ENCODE peak calls at places on chromosomes 11 and 22, in eight cellular contexts. One of them, this sample, is unnamed.

GRCh38 chr22:35393116-35394010 is 6.6 kb upstream of the MCM5 start:
- DNase-seq in MM.1S: no peak
- DNase-seq in stimulated activated CD4-positive, alpha-beta T cell treated with anti-CD3 and anti-CD28 coated beads, Interleukin-15, amount 100 ng/mL, for 1 hour: no peak
- DNase-seq in endothelial cell: no peak
- DNase-seq in AG10803: no peak
- DNase-seq in pancreas: no peak
- DNase-seq in stimulated activated CD8-positive, alpha-beta memory T cell treated with anti-CD3 and anti-CD28 coated beads, Interleukin-4, amount 100 ng/mL, for 1 hour: no peak
- DNase-seq in epithelial cell of esophagus: no peak
- DNase-seq in this sample: no peak

GRCh38 chr11:135022430-135022829 is 610.4 kb upstream of the B3GAT1 start:
- DNase-seq in pancreas: no peak
- DNase-seq in stimulated activated CD4-positive, alpha-beta T cell treated with anti-CD3 and anti-CD28 coated beads, Interleukin-15, amount 100 ng/mL, for 1 hour: no peak
- DNase-seq in stimulated activated CD8-positive, alpha-beta memory T cell treated with anti-CD3 and anti-CD28 coated beads, Interleukin-4, amount 100 ng/mL, for 1 hour: no peak
- DNase-seq in MM.1S: no peak
- DNase-seq in epithelial cell of esophagus: no peak
- DNase-seq in endothelial cell: no peak
- DNase-seq in AG10803: no peak
- DNase-seq in this sample: no peak

GRCh38 chr11:1778141-1778911 is 14.6 kb upstream of the CTSD start:
- DNase-seq in endothelial cell: no peak
- DNase-seq in AG10803: no peak
- DNase-seq in pancreas: peak
- DNase-seq in epithelial cell of esophagus: no peak
- DNase-seq in stimulated activated CD4-positive, alpha-beta T cell treated with anti-CD3 and anti-CD28 coated beads, Interleukin-15, amount 100 ng/mL, for 1 hour: no peak
- DNase-seq in stimulated activated CD8-positive, alpha-beta memory T cell treated with anti-CD3 and anti-CD28 coated beads, Interleukin-4, amount 100 ng/mL, for 1 hour: no peak
- DNase-seq in MM.1S: no peak
- DNase-seq in this sample: no peak

GRCh38 chr11:32056445-32056844 is 34.4 kb upstream of the RCN1 start:
- DNase-seq in stimulated activated CD8-positive, alpha-beta memory T cell treated with anti-CD3 and anti-CD28 coated beads, Interleukin-4, amount 100 ng/mL, for 1 hour: no peak
- DNase-seq in pancreas: no peak
- DNase-seq in AG10803: peak
- DNase-seq in MM.1S: no peak
- DNase-seq in stimulated activated CD4-positive, alpha-beta T cell treated with anti-CD3 and anti-CD28 coated beads, Interleukin-15, amount 100 ng/mL, for 1 hour: no peak
- DNase-seq in epithelial cell of esophagus: no peak
- DNase-seq in endothelial cell: no peak
- DNase-seq in this sample: no peak

GRCh38 chr22:37032535-37033460 is 13.3 kb downstream of the MPST start:
- DNase-seq in stimulated activated CD8-positive, alpha-beta memory T cell treated with anti-CD3 and anti-CD28 coated beads, Interleukin-4, amount 100 ng/mL, for 1 hour: no peak
- DNase-seq in endothelial cell: no peak
- DNase-seq in stimulated activated CD4-positive, alpha-beta T cell treated with anti-CD3 and anti-CD28 coated beads, Interleukin-15, amount 100 ng/mL, for 1 hour: no peak
- DNase-seq in AG10803: peak
- DNase-seq in pancreas: peak
- DNase-seq in epithelial cell of esophagus: peak
- DNase-seq in MM.1S: no peak
- DNase-seq in this sample: no peak

GRCh38 chr11:117860139-117860538 is 16.3 kb downstream of the FXYD6 start:
- DNase-seq in endothelial cell: no peak
- DNase-seq in stimulated activated CD4-positive, alpha-beta T cell treated with anti-CD3 and anti-CD28 coated beads, Interleukin-15, amount 100 ng/mL, for 1 hour: no peak
- DNase-seq in AG10803: no peak
- DNase-seq in epithelial cell of esophagus: no peak
- DNase-seq in stimulated activated CD8-positive, alpha-beta memory T cell treated with anti-CD3 and anti-CD28 coated beads, Interleukin-4, amount 100 ng/mL, for 1 hour: no peak
- DNase-seq in MM.1S: no peak
- DNase-seq in pancreas: no peak
- DNase-seq in this sample: no peak

GRCh38 chr11:34890812-34891211 is 25.4 kb downstream of the APIP start:
- DNase-seq in MM.1S: peak
- DNase-seq in epithelial cell of esophagus: peak
- DNase-seq in endothelial cell: no peak
- DNase-seq in stimulated activated CD4-positive, alpha-beta T cell treated with anti-CD3 and anti-CD28 coated beads, Interleukin-15, amount 100 ng/mL, for 1 hour: no peak
- DNase-seq in stimulated activated CD8-positive, alpha-beta memory T cell treated with anti-CD3 and anti-CD28 coated beads, Interleukin-4, amount 100 ng/mL, for 1 hour: no peak
- DNase-seq in pancreas: no peak
- DNase-seq in AG10803: peak
- DNase-seq in this sample: no peak

GRCh38 chr11:2508793-2509192 is 64.0 kb downstream of the KCNQ1 start:
- DNase-seq in pancreas: peak
- DNase-seq in AG10803: no peak
- DNase-seq in stimulated activated CD8-positive, alpha-beta memory T cell treated with anti-CD3 and anti-CD28 coated beads, Interleukin-4, amount 100 ng/mL, for 1 hour: no peak
- DNase-seq in stimulated activated CD4-positive, alpha-beta T cell treated with anti-CD3 and anti-CD28 coated beads, Interleukin-15, amount 100 ng/mL, for 1 hour: no peak
- DNase-seq in MM.1S: no peak
- DNase-seq in endothelial cell: no peak
- DNase-seq in epithelial cell of esophagus: no peak
- DNase-seq in this sample: no peak

This sample was measured in BE2C.